ENCODE peak calls at places on chromosomes 13 and 19, in six cellular contexts. One of them, this sample, is unnamed.

GRCh38 chr13:80523134-80523533 is 182.2 kb upstream of the SPRY2 start:
- DNase-seq in psoas muscle: no peak
- DNase-seq in amniotic stem cell: no peak
- DNase-seq in K562: peak; percentile 4
- DNase-seq in cardiac fibroblast: no peak
- DNase-seq in naive B cell: no peak
- DNase-seq in this sample: no peak

GRCh38 chr13:20684535-20684934 is 19.0 kb upstream of the IL17D start:
- DNase-seq in psoas muscle: no peak
- DNase-seq in amniotic stem cell: no peak
- DNase-seq in K562: no peak
- DNase-seq in cardiac fibroblast: no peak
- DNase-seq in naive B cell: no peak
- DNase-seq in this sample: no peak

GRCh38 chr13:100611678-100612492 is 23.3 kb upstream of the GGACT start:
- DNase-seq in psoas muscle: no peak
- DNase-seq in amniotic stem cell: no peak
- DNase-seq in K562: no peak
- DNase-seq in cardiac fibroblast: no peak
- DNase-seq in naive B cell: no peak
- DNase-seq in this sample: no peak

GRCh38 chr13:47976325-47976724 is 24.7 kb downstream of the SUCLA2 start:
- DNase-seq in psoas muscle: no peak
- DNase-seq in amniotic stem cell: no peak
- DNase-seq in K562: no peak
- DNase-seq in cardiac fibroblast: peak; percentile 39
- DNase-seq in naive B cell: no peak
- DNase-seq in this sample: no peak

GRCh38 chr13:75364131-75364713 is 117.7 kb downstream of the TBC1D4 start:
- DNase-seq in psoas muscle: no peak
- DNase-seq in amniotic stem cell: no peak
- DNase-seq in K562: no peak
- DNase-seq in cardiac fibroblast: no peak
- DNase-seq in naive B cell: no peak
- DNase-seq in this sample: no peak

GRCh38 chr19:48867922-48868195 is 558 bp downstream of the PLEKHA4 start:
- DNase-seq in psoas muscle: no peak
- DNase-seq in amniotic stem cell: no peak
- DNase-seq in K562: no peak
- DNase-seq in cardiac fibroblast: no peak
- DNase-seq in naive B cell: no peak
- DNase-seq in this sample: no peak

GRCh38 chr13:33347866-33348265 is 62.3 kb upstream of the STARD13 start:
- DNase-seq in psoas muscle: no peak
- DNase-seq in amniotic stem cell: no peak
- DNase-seq in K562: no peak
- DNase-seq in cardiac fibroblast: no peak
- DNase-seq in naive B cell: no peak
- DNase-seq in this sample: no peak

GRCh38 chr19:35657904-35658700 is 8.2 kb upstream of the UPK1A start:
- DNase-seq in psoas muscle: no peak
- DNase-seq in amniotic stem cell: no peak
- DNase-seq in K562: peak; percentile 19
- DNase-seq in cardiac fibroblast: no peak
- DNase-seq in naive B cell: no peak
- DNase-seq in this sample: no peak

GRCh38 chr13:29497137-29497654 is 98.3 kb downstream of the SLC7A1 start:
- DNase-seq in psoas muscle: no peak
- DNase-seq in amniotic stem cell: no peak
- DNase-seq in K562: no peak
- DNase-seq in cardiac fibroblast: peak; percentile 88
- DNase-seq in naive B cell: no peak
- DNase-seq in this sample: no peak

GRCh38 chr13:94595006-94595942 is 678 bp downstream of the TGDS start:
- DNase-seq in psoas muscle: no peak
- DNase-seq in amniotic stem cell: no peak
- DNase-seq in K562: peak; percentile 17
- DNase-seq in cardiac fibroblast: peak; percentile 21
- DNase-seq in naive B cell: peak; percentile 4
- DNase-seq in this sample: no peak

GRCh38 chr19:14183741-14184395 is 22.1 kb downstream of the ADGRL1 start:
- DNase-seq in psoas muscle: no peak
- DNase-seq in amniotic stem cell: no peak
- DNase-seq in K562: peak; percentile 34
- DNase-seq in cardiac fibroblast: no peak
- DNase-seq in naive B cell: no peak
- DNase-seq in this sample: no peak

GRCh38 chr13:46628622-46629365 is 75.8 kb downstream of the LRCH1 start:
- DNase-seq in psoas muscle: no peak
- DNase-seq in amniotic stem cell: no peak
- DNase-seq in K562: no peak
- DNase-seq in cardiac fibroblast: no peak
- DNase-seq in naive B cell: no peak
- DNase-seq in this sample: no peak

GRCh38 chr13:79451500-79451962 is 29.4 kb upstream of the NDFIP2 start:
- DNase-seq in psoas muscle: no peak
- DNase-seq in amniotic stem cell: peak; percentile 90
- DNase-seq in K562: peak; percentile 68
- DNase-seq in cardiac fibroblast: peak; percentile 82
- DNase-seq in naive B cell: no peak
- DNase-seq in this sample: no peak

This sample was measured in HuH-7.